ENCODE peak calls at places on chromosomes 2 and 18, in four cellular contexts. Y is mammary epithelial cell, D is non-pigmented ciliary epithelial cell, N is ureter. P is an unnamed sample.

GRCh38 chr2:157936464-157936863 is 60.3 kb upstream of the ACVR1 start:
- DNase-seq in Y (peak), D (no peak), N (no peak), P (no peak)

GRCh38 chr2:189267925-189268579 is 88.5 kb upstream of the COL5A2 start:
- DNase-seq in Y (no peak), D (no peak), N (no peak), P (no peak)

GRCh38 chr18:11005528-11005927 is 143.8 kb downstream of the PIEZO2 start:
- DNase-seq in Y (peak), D (no peak), N (no peak), P (peak)

GRCh38 chr2:61900246-61900645 is 5.2 kb upstream of the COMMD1 start:
- DNase-seq in Y (no peak), D (no peak), N (no peak), P (no peak)

GRCh38 chr2:65063426-65063825 is 7.2 kb downstream of the CEP68 start:
- DNase-seq in Y (no peak), D (no peak), N (no peak), P (no peak)

GRCh38 chr2:8409461-8410260 is 272.2 kb upstream of the ID2 start:
- DNase-seq in Y (no peak), D (no peak), N (no peak), P (no peak)

GRCh38 chr2:16568998-16569397 is 96.6 kb downstream of the CYRIA start:
- DNase-seq in Y (no peak), D (no peak), N (no peak), P (no peak)

GRCh38 chr2:122255924-122256323 is 500.5 kb downstream of the TSN start:
- DNase-seq in Y (peak), D (no peak), N (no peak), P (no peak)

GRCh38 chr2:211487746-211488145 is 931.3 kb downstream of the CPS1 start:
- DNase-seq in Y (no peak), D (no peak), N (no peak), P (no peak)

GRCh38 chr18:74819433-74820059 is 221.9 kb downstream of the ZNF407 start:
- DNase-seq in Y (no peak), D (no peak), N (no peak), P (no peak)

GRCh38 chr2:49255325-49256023 is 101.2 kb upstream of the FSHR start:
- DNase-seq in Y (no peak), D (no peak), N (no peak), P (no peak)

GRCh38 chr2:151302879-151303278 is 13.4 kb upstream of the NMI start:
- DNase-seq in Y (peak), D (no peak), N (no peak), P (no peak)

GRCh38 chr18:31590570-31590969 is 1.1 kb upstream of the TTR start:
- DNase-seq in Y (no peak), D (no peak), N (no peak), P (no peak)